ENCODE peak calls at places on chromosomes 6 and 20, in four cellular contexts. U is neuronal stem cell, I is MM.1S, F is mesendoderm. Y is an unnamed sample.

GRCh38 chr6:36120539-36120938 is 9.8 kb upstream of the MAPK13 start:
- DNase-seq in F (peak; percentile 78), U (no peak), I (peak; percentile 36), Y (peak; percentile 70)

GRCh38 chr6:131523988-131524673 is 48.9 kb upstream of the ARG1 start:
- DNase-seq in U (no peak), F (no peak), I (no peak), Y (no peak)

GRCh38 chr20:3172933-3173581 is at the start of gene LZTS3:
- DNase-seq in F (peak; percentile 87), I (peak; percentile 31), U (peak; percentile 87), Y (peak; percentile 91)

GRCh38 chr20:24109008-24109407 is 120.4 kb upstream of the GGTLC1 start:
- DNase-seq in I (no peak), U (no peak), F (no peak), Y (peak; percentile 39)

GRCh38 chr20:44218441-44218840 is 7.9 kb upstream of the OSER1 start:
- DNase-seq in U (no peak), I (no peak), F (no peak), Y (peak; percentile 71)

GRCh38 chr6:53673138-53673801 is 7.7 kb upstream of the KLHL31 start:
- DNase-seq in F (peak; percentile 71), U (no peak), I (no peak), Y (no peak)

GRCh38 chr6:158207452-158207788 is 39.3 kb downstream of the GTF2H5 start:
- DNase-seq in F (no peak), I (no peak), U (no peak), Y (no peak)

GRCh38 chr6:168179133-168179532 is 100.1 kb upstream of the FRMD1 start:
- DNase-seq in F (no peak), I (peak; percentile 45), U (no peak), Y (peak; percentile 36)

GRCh38 chr6:18326001-18326400 is 61.1 kb upstream of the RNF144B start:
- DNase-seq in F (no peak), I (no peak), U (no peak), Y (no peak)

GRCh38 chr20:34242879-34243278 is 1.7 kb downstream of the ASIP start:
- DNase-seq in U (no peak), I (no peak), F (no peak), Y (no peak)

DNA sequence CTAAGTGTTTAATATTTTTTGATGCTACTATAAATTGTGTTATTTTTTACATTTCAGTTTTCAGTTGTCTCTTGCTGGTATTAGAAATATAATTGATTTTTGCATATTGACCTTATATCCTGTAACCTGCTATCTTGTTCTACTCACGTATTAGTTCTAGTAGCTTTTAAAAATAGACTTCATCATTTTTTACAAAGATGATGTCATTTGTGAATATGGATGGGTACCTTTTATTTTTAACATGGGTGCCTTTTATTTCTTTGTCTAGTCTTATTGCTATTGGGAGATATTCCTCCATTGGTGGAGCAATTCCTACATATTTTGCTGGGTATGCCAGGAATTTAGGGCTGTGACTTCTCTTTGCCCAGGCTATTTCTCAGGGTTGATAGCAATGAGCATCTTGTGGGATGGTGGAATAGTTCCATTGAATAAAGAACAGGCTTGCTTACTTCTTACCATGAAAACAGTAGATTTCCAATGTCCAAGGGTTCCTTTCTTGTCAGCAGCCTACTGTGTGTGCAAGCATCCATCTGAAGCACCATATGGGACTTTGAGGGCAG is 149.7 kb downstream of the CARMIL1 start:
- DNase-seq in U (no peak), I (no peak), F (peak; percentile 20), Y (no peak)
- H3K4me1 ChIP-seq in U (peaks cover 1% of the 10 kb centered on the region), I (peaks cover 12% of the 10 kb centered on the region), F (no peaks in the 10 kb centered on the region), Y (no peaks in the 10 kb centered on the region)

GRCh38 chr20:48803522-48804053 is 24.2 kb downstream of the PREX1 start:
- DNase-seq in F (no peak), I (no peak), U (no peak), Y (no peak)

GRCh38 chr20:48799315-48800105 is 28.3 kb downstream of the PREX1 start:
- DNase-seq in U (no peak), I (no peak), F (no peak), Y (no peak)

GRCh38 chr20:48802216-48802615 is 25.6 kb downstream of the PREX1 start:
- DNase-seq in F (no peak), U (no peak), I (no peak), Y (no peak)

GRCh38 chr20:48800227-48800626 is 27.6 kb downstream of the PREX1 start:
- DNase-seq in F (no peak), I (no peak), U (no peak), Y (no peak)

GRCh38 chr20:48801197-48801596 is 26.6 kb downstream of the PREX1 start:
- DNase-seq in I (no peak), U (no peak), F (no peak), Y (no peak)
- H3K4me1 ChIP-seq in I (no peaks in the 10 kb centered on the region), U (peaks cover 10% of the 10 kb centered on the region), F (peaks cover 22% of the 10 kb centered on the region), Y (peaks cover 64% of the 10 kb centered on the region)

GRCh38 chr6:162262466-162263196 is 464.9 kb downstream of the PRKN start:
- DNase-seq in U (no peak), I (no peak), F (no peak), Y (no peak)
- H3K4me1 ChIP-seq in U (peaks cover 10% of the 10 kb centered on the region), I (no peaks in the 10 kb centered on the region), F (no peaks in the 10 kb centered on the region), Y (no peaks in the 10 kb centered on the region)

GRCh38 chr6:105594821-105595220 is 191.9 kb upstream of the PREP start:
- DNase-seq in U (no peak), I (no peak), F (no peak), Y (no peak)
- H3K4me1 ChIP-seq in U (peaks cover 1% of the 10 kb centered on the region), I (peaks cover 45% of the 10 kb centered on the region), F (no peaks in the 10 kb centered on the region), Y (no peaks in the 10 kb centered on the region)

GRCh38 chr6:111439169-111439568 is 43.8 kb downstream of the REV3L start:
- DNase-seq in I (no peak), F (no peak), U (no peak), Y (no peak)
- H3K4me1 ChIP-seq in I (peaks cover 7% of the 10 kb centered on the region), F (no peaks in the 10 kb centered on the region), U (no peaks in the 10 kb centered on the region), Y (no peaks in the 10 kb centered on the region)